ENCODE peak calls at places on chromosome 1, in seven cellular contexts. O, E, J, F, C, N and G are unnamed samples.

GRCh38 chr1:197235355-197235754 is 32.7 kb upstream of the CRB1 start:
- DNase-seq in C (no peak), J (no peak), O (no peak), N (no peak), F (no peak), E (no peak), G (no peak)

GRCh38 chr1:224433041-224433670 is 1.4 kb downstream of the WDR26 start:
- DNase-seq in C (peak), O (no peak), F (peak), E (no peak), J (no peak), N (no peak), G (peak)

GRCh38 chr1:7727816-7728477 is 43.1 kb upstream of the VAMP3 start:
- DNase-seq in N (no peak), O (no peak), F (no peak), J (no peak), C (no peak), E (no peak), G (no peak)

GRCh38 chr1:29563092-29563491 is 326.8 kb downstream of the PTPRU start:
- DNase-seq in F (peak), E (no peak), C (no peak), O (no peak), N (no peak), J (no peak), G (no peak)

GRCh38 chr1:54543729-54544496 is 4.1 kb upstream of the ACOT11 start:
- DNase-seq in F (no peak), N (peak), C (peak), E (no peak), J (no peak), O (peak), G (no peak)

GRCh38 chr1:176829261-176829976 is 335.1 kb downstream of the ASTN1 start:
- DNase-seq in J (no peak), C (no peak), E (no peak), N (peak), O (no peak), F (no peak), G (no peak)

GRCh38 chr1:206012086-206012859 is 9.1 kb upstream of the RAB7B start:
- DNase-seq in N (peak), O (no peak), C (no peak), J (no peak), E (peak), F (no peak), G (no peak)

GRCh38 chr1:89489037-89489729 is 35.4 kb upstream of the LRRC8B start:
- DNase-seq in E (no peak), C (peak), O (peak), N (no peak), F (no peak), J (no peak), G (no peak)

GRCh38 chr1:101453844-101454243 is 217.0 kb downstream of the S1PR1 start:
- DNase-seq in J (no peak), F (no peak), C (no peak), O (no peak), E (no peak), N (no peak), G (no peak)

GRCh38 chr1:87685366-87686136 is 356.9 kb downstream of the LMO4 start:
- DNase-seq in J (no peak), N (no peak), F (no peak), C (peak), E (peak), O (peak), G (no peak)

DNA sequence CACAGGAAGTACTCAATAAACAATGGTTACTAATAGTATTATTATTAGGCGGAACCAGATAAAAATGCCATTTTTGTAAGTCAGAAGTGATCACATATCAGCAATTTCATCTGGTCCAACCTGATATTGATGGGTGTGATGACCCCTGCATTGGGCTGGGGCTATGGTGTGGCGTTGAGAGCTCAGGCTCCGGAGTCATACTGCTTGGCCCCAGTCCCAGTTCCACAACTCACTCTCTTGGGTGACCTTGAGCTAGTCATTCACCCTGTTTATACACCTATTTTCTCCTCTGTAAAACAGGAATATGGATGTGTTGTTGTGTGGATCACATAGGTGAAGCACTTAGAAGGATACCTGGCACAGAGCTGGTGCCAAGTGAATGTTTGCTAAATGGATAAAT is 229.4 kb upstream of the POU3F1 start:
- DNase-seq in J (no peak), O (no peak), N (no peak), E (no peak), F (no peak), C (no peak), G (no peak)
- H4K8ac ChIP-seq in J (no peak), O (no peak), N (no peak), E (no peak), F (no peak), C (no peak), G (no peak)

GRCh38 chr1:192224846-192225245 is 66.6 kb downstream of the RGS18 start:
- DNase-seq in J (no peak), N (no peak), O (no peak), E (no peak), C (peak), F (no peak), G (no peak)
- H2AK5ac ChIP-seq in J (no peak), N (no peak), O (no peak), E (no peak), C (no peak), F (no peak), G (no peak)

GRCh38 chr1:35001743-35002142 is 16.6 kb upstream of the TMEM35B start:
- DNase-seq in F (no peak), E (no peak), J (no peak), O (peak), N (peak), C (no peak), G (no peak)
- H4K8ac ChIP-seq in F (no peak), E (no peak), J (no peak), O (no peak), N (no peak), C (no peak), G (no peak)

GRCh38 chr1:192872010-192872409 is 63.2 kb downstream of the RGS2 start:
- DNase-seq in C (no peak), E (no peak), O (no peak), F (no peak), N (no peak), J (no peak), G (no peak)
- H2AK5ac ChIP-seq in C (no peak), E (no peak), O (no peak), F (no peak), N (no peak), J (no peak), G (no peak)